ENCODE peak calls at places on chromosomes 7 and 10, in eight cellular contexts. F is lower lobe of right lung, E is neural crest cell, S is left ventricle myocardium inferior, P is mucosa of descending colon, R is H9, N is GM20000, Y is progenitor cell of endocrine pancreas. Z is an unnamed sample.

GRCh38 chr10:10320981-10321380 is 696.7 kb upstream of the CELF2 start:
- DNase-seq in R (no peak), E (no peak), S (no peak), Y (no peak), N (no peak), F (no peak), P (no peak), Z (no peak)

GRCh38 chr10:11424456-11425287 is 186.8 kb downstream of the USP6NL start:
- DNase-seq in Y (peak; percentile 22), F (peak; percentile 60), P (peak; percentile 64), N (peak; percentile 71), E (peak; percentile 53), R (peak; percentile 69), S (peak; percentile 24), Z (peak; percentile 44)

GRCh38 chr10:81882011-81882410 is 7.0 kb downstream of the NRG3 start:
- DNase-seq in N (no peak), P (no peak), F (no peak), Y (no peak), S (no peak), R (no peak), E (no peak), Z (no peak)

GRCh38 chr10:75019360-75019759 is 92.1 kb upstream of the SAMD8 start:
- DNase-seq in N (no peak), S (no peak), P (no peak), E (no peak), R (no peak), F (no peak), Y (no peak), Z (no peak)

GRCh38 chr10:80187465-80188409 is 17.6 kb downstream of the ANXA11 start:
- DNase-seq in F (peak; percentile 72), R (no peak), E (no peak), Y (no peak), S (no peak), N (peak; percentile 73), P (peak; percentile 78), Z (no peak)

GRCh38 chr10:46555713-46556514 is 544 bp downstream of the GPRIN2 start:
- DNase-seq in R (peak; percentile 93), Y (peak; percentile 63), P (peak; percentile 76), F (peak; percentile 73), N (no peak), E (peak; percentile 51), S (peak; percentile 19), Z (no peak)

GRCh38 chr7:129433823-129434171 is 435 bp upstream of the STRIP2 start:
- DNase-seq in P (no peak), N (no peak), S (no peak), E (no peak), F (no peak), R (no peak), Y (no peak), Z (no peak)

GRCh38 chr7:150996289-150997074 is 5.7 kb downstream of the NOS3 start:
- DNase-seq in Y (no peak), F (no peak), P (no peak), R (peak; percentile 48), E (no peak), N (no peak), S (no peak), Z (no peak)

GRCh38 chr7:41994746-41995110 is 242.3 kb downstream of the GLI3 start:
- DNase-seq in P (no peak), R (no peak), Y (no peak), E (no peak), F (no peak), N (no peak), S (no peak), Z (no peak)

GRCh38 chr7:44050915-44051560 is 6.5 kb downstream of the DBNL start:
- DNase-seq in S (no peak), N (no peak), P (no peak), F (no peak), Y (no peak), R (peak; percentile 8), E (no peak), Z (no peak)

GRCh38 chr7:124351950-124352349 is 319.1 kb upstream of the TMEM229A start:
- DNase-seq in F (no peak), S (peak; percentile 13), E (no peak), N (no peak), Y (no peak), P (no peak), R (no peak), Z (no peak)

GRCh38 chr7:117659453-117660086 is 179.7 kb downstream of the CFTR start:
- DNase-seq in E (no peak), Y (no peak), F (no peak), R (no peak), S (no peak), P (no peak), N (no peak), Z (no peak)

GRCh38 chr10:94125856-94126255 is 132.1 kb downstream of the PLCE1 start:
- DNase-seq in R (no peak), F (no peak), Y (no peak), P (no peak), S (no peak), E (no peak), N (no peak), Z (no peak)

GRCh38 chr10:71337219-71337625 is 18.2 kb downstream of the SLC29A3 start:
- DNase-seq in P (peak; percentile 39), N (no peak), S (no peak), R (no peak), Y (no peak), F (no peak), E (no peak), Z (no peak)

GRCh38 chr7:101539784-101540183 is 89.3 kb downstream of the MYL10 start:
- DNase-seq in R (no peak), Y (no peak), F (no peak), N (no peak), S (no peak), E (no peak), P (no peak), Z (no peak)

GRCh38 chr10:95430231-95430951 is 130.8 kb downstream of the SORBS1 start:
- DNase-seq in Y (peak; percentile 23), E (peak; percentile 28), P (peak; percentile 58), S (no peak), R (peak; percentile 73), N (peak; percentile 78), F (no peak), Z (peak; percentile 50)

GRCh38 chr7:21972397-21972784 is 26.7 kb upstream of the CDCA7L start:
- DNase-seq in S (no peak), P (no peak), N (no peak), Y (no peak), E (no peak), F (no peak), R (peak; percentile 86), Z (no peak)

GRCh38 chr7:107151538-107151937 is 17.3 kb upstream of the HBP1 start:
- DNase-seq in N (no peak), Y (no peak), P (no peak), E (no peak), R (no peak), F (no peak), S (no peak), Z (no peak)

GRCh38 chr10:75018233-75018632 is 93.2 kb upstream of the SAMD8 start:
- DNase-seq in S (no peak), R (no peak), F (no peak), P (no peak), N (no peak), Y (no peak), E (no peak), Z (no peak)

GRCh38 chr7:27097686-27098492 is 2.1 kb upstream of the HOXA1 start:
- DNase-seq in P (peak; percentile 39), E (no peak), F (no peak), Y (no peak), R (no peak), N (peak; percentile 19), S (no peak), Z (no peak)

GRCh38 chr10:77430530-77430929 is 207.1 kb downstream of the KCNMA1 start:
- DNase-seq in N (no peak), S (no peak), E (no peak), P (no peak), Y (no peak), F (no peak), R (no peak), Z (no peak)
- TF ChIP-seq CTCF in N (no peak), S (no peak), E (no peak), P (no peak), Y (no peak), F (no peak), R (no peak), Z (peak; percentile 8)

GRCh38 chr10:50417906-50418697 is 166.8 kb upstream of the ASAH2 start:
- DNase-seq in P (peak; percentile 54), R (peak; percentile 71), N (peak; percentile 85), S (peak; percentile 79), Y (peak; percentile 23), E (peak; percentile 24), F (peak; percentile 84), Z (no peak)
- TF ChIP-seq CTCF in P (no peak), R (peak; percentile 16), N (no peak), S (no peak), Y (no peak), E (no peak), F (peak; percentile 21), Z (no peak)

GRCh38 chr10:124417846-124418725 is 637 bp downstream of the OAT start:
- DNase-seq in P (peak; percentile 51), Y (peak; percentile 56), R (peak; percentile 54), N (peak; percentile 63), E (peak; percentile 45), F (peak; percentile 71), S (peak; percentile 55), Z (no peak)
- TF ChIP-seq CTCF in P (no peak), Y (peak; percentile 8), R (peak; percentile 15), N (no peak), E (no peak), F (no peak), S (no peak), Z (no peak)

DNA sequence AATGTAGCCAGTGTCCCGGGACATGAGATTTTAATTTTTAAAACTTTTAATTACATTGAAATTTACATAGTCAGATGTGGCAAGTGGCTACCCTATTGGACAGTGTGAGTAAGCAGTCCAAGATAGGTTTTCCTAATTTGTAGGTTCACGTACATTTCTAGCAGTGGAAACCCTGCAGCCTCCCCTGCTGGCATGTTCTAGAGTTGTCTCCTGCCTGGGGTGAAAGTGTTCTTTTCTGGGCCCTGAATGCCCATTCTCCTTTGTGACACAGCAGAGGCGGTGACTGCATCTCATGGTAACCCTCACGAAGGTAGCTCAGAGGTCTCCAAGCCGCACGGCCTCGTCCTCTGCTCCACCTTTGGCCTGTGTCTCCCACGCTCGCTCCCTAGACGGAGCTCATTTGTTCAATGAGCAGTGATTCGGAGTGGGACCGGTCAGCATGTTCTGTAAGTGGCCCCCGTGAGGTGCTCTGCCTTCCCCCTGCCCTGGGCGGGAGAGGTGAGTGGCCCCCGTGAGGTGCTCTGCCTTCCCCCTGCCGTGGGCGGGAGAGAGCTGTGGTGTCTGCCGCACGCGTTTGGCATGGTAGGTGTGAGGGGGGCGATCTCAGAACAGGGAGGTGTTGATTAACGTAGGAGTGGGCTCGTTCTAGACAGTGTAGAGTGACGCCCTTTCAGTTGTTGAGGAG is 18.0 kb downstream of the WDR37 start:
- DNase-seq in R (no peak), F (no peak), E (no peak), P (no peak), N (no peak), S (no peak), Y (no peak), Z (no peak)
- TF ChIP-seq CTCF in R (peak; percentile 32), F (no peak), E (no peak), P (no peak), N (no peak), S (no peak), Y (no peak), Z (no peak)

Z was measured in D721Med.